ENCODE peak calls at places on chromosomes 3 and 15, in seven cellular contexts. P, K, A, H, U, N and L are unnamed samples. For H3K4me1, the result is how much of the 10 kb centered on the place peaks cover.

GRCh38 chr3:159616234-159616825 is 372.3 kb upstream of the IL12A start:
- DNase-seq in P (peak), K (no peak), A (peak), H (peak), U (no peak), N (peak), L (no peak)

GRCh38 chr3:14845180-14845579 is 26.4 kb downstream of the FGD5 start:
- DNase-seq in P (no peak), K (no peak), A (no peak), H (no peak), U (no peak), N (no peak), L (no peak)

GRCh38 chr15:48796930-48797329 is 13.9 kb downstream of the CEP152 start:
- DNase-seq in P (no peak), K (no peak), A (peak), H (peak), U (no peak), N (no peak), L (no peak)

GRCh38 chr3:123346726-123347125 is 102.2 kb downstream of the ADCY5 start:
- DNase-seq in P (peak), K (no peak), A (no peak), H (no peak), U (peak), N (no peak), L (no peak)

GRCh38 chr3:48411606-48412374 is 18.1 kb downstream of the PLXNB1 start:
- DNase-seq in P (peak), K (no peak), A (no peak), H (no peak), U (no peak), N (no peak), L (peak)

GRCh38 chr3:36698314-36698713 is 66.0 kb downstream of the DCLK3 start:
- DNase-seq in P (no peak), K (no peak), A (no peak), H (no peak), U (no peak), N (no peak), L (no peak)

GRCh38 chr15:65363766-65364165 is 14.0 kb downstream of the IGDCC3 start:
- DNase-seq in P (no peak), K (no peak), A (no peak), H (no peak), U (no peak), N (no peak), L (no peak)

GRCh38 chr3:157201648-157202278 is 41.8 kb upstream of the CCNL1 start:
- DNase-seq in P (no peak), K (peak), A (peak), H (peak), U (no peak), N (no peak), L (no peak)

GRCh38 chr3:126546549-126547239 is 12.0 kb downstream of the C3orf22 start:
- DNase-seq in P (no peak), K (no peak), A (no peak), H (no peak), U (no peak), N (peak), L (no peak)

GRCh38 chr15:70156781-70157261 is 59.1 kb upstream of the TLE3 start:
- DNase-seq in P (peak), K (no peak), A (peak), H (no peak), U (no peak), N (no peak), L (peak)
- H3K4me1 ChIP-seq in P (under half), K (under half), A (under half), H (under half), U (under half), N (under half), L (under half)

DNA sequence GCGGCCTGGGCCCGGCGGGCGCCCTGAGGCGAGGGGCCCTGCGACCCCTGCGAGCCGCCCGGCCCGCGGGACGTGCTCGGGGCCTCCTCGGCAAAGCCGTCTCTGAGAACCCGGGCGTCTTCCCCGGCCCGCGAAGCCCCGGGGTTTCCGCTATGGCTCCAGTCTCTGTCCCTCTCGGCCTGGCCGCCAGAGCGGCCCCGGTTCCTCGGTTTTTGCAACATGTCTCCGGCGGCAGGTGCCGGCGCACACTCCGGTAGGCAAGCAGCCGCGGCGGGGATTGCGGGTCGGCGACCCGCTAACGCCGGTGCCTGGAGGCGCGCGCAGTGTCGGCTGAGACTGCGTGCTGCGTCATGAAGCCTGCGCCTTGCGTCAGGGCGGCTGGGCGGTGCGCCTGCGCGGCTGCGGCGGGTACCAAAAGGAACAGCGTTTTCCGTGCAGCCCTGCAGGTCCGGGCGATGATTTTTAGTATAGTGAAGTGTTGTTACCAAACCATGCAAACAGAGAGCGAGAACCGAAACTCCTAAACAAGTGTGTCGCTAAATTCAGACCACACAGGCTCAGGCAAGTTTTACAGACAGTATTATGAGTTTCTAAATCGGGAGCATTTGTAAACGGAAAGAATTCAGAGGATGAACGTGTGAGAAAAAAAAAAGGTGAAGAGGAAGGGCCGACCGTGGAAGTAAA is at the start of gene NSMCE3:
- DNase-seq in P (peak), K (peak), A (peak), H (peak), U (peak), N (peak), L (peak)
- TF ChIP-seq POLR2A in P (peak), K (peak), A (peak), H (peak), U (peak), N (peak), L (peak)

GRCh38 chr15:84818221-84819131 is 1.3 kb downstream of the ALPK3 start:
- DNase-seq in P (peak), K (peak), A (peak), H (peak), U (no peak), N (no peak), L (peak)
- H3K4me3 ChIP-seq in P (peak), K (no peak), A (no peak), H (no peak), U (no peak), N (no peak), L (peak)

DNA sequence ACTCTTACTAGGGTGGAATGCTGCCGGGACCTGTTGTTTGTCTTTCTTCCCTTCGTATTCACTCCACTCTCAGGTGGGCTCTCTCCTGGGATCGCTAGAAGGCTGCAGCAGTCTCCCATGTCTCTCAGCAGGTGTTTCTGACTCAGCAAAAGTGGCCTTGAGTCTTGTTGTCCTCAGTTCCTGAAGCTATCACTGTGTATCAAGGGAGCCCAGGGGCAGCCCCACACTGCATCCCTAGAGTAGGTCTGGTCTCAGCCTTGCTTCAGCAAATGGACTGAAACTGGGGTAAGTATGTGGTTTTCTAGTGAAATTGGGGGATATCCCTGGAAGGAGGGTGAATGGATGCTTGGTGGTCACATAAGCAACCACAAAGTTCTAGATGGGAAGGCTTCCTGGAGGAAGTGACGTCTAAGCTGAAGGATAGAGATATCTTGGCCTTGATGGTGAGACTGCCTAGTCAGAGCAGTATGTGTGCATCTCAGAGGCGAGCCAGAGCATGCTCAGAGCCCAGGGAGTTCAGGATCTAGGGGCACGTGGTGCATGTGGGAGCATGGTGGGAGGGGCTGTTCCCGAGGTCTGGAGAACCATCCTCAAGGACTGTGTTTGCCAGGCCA is 38.4 kb downstream of the TMEM158 start:
- DNase-seq in P (no peak), K (no peak), A (no peak), H (no peak), U (no peak), N (peak), L (no peak)
- H3K4me1 ChIP-seq in P (under half), K (under half), A (under half), H (under half), U (under half), N (under half), L (under half)

DNA sequence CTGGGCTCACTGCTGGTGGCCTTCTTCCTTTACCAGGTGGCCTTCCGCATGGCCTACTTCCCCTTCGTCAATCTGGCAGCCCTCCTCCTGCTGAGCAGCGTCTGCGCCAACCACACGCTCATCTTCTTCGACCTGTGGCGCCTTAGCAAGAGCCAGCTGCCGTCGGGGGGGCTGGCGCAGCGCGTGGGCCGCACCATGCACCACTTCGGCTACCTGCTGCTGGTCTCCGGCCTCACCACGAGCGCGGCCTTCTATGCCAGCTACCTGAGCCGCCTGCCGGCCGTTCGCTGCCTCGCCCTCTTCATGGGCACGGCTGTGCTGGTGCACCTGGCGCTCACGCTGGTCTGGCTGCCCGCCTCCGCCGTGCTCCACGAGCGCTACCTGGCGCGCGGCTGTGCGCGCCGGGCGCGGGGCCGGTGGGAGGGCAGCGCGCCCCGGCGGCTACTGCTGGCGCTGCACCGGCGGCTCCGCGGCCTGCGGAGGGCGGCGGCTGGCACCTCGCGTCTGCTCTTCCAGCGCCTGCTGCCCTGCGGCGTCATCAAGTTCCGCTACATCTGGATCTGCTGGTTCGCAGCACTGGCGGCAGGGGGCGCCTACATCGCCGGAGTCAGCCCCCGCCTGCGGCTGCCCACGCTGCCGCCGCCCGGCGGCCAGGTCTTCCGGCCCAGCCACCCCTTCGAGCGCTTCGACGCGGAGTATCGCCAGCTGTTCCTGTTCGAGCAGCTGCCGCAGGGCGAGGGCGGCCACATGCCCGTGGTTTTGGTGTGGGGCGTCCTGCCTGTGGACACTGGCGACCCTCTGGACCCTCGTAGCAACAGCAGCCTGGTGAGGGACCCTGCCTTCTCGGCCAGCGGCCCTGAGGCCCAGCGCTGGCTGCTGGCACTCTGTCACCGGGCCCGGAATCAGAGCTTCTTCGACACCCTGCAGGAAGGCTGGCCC is 9.9 kb downstream of the DISP2 start:
- DNase-seq in P (peak), K (peak), A (peak), H (peak), U (peak), N (peak), L (peak)
- TF ChIP-seq POLR2A in P (peak), K (no peak), A (no peak), H (no peak), U (no peak), N (peak), L (no peak)

DNA sequence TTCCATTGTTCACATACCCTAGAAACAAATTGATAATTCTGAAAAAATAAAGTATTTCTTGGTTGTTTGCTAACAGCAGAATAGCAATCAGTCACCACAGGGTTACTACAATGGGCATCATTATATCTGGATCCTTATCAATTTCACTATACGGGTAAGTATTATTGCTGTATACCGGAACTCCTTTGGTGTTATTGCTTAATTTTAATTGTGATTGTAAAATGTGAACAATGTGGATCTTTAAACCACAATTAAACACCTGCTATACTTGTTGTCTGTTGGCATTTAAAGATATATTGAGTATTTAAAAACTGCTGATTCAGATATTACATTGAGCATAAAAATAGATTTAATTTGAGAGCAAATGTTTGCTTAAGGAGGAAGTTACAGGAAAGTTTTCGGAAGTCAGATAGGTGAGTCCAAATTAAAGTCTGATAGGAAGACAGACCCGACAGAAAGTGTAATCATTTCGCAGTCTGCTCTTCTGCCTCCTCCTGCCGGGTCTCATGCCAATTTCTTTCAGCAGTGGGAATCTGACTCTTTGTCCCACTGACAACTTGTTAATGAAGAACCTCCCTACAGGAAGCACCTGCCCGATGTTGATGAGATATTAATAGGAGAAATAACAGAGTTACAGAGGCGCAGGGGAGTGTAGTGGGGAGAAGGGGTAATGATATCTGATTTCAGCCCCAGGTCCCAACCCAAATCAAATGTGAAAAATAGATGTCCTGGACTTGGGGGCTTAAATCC is 169.8 kb upstream of the TBC1D5 start:
- DNase-seq in P (no peak), K (no peak), A (no peak), H (no peak), U (no peak), N (no peak), L (no peak)
- H3K4me3 ChIP-seq in P (no peak), K (no peak), A (no peak), H (no peak), U (no peak), N (no peak), L (no peak)

GRCh38 chr3:172143739-172144497 is 104.5 kb downstream of the FNDC3B start:
- DNase-seq in P (no peak), K (no peak), A (no peak), H (no peak), U (no peak), N (no peak), L (no peak)

GRCh38 chr3:172147113-172147818 is 107.9 kb downstream of the FNDC3B start:
- DNase-seq in P (no peak), K (no peak), A (no peak), H (no peak), U (no peak), N (no peak), L (no peak)

GRCh38 chr3:172143060-172143451 is 103.7 kb downstream of the FNDC3B start:
- DNase-seq in P (no peak), K (no peak), A (no peak), H (no peak), U (no peak), N (no peak), L (no peak)

GRCh38 chr3:172146349-172146748 is 107.0 kb downstream of the FNDC3B start:
- DNase-seq in P (no peak), K (no peak), A (no peak), H (no peak), U (no peak), N (no peak), L (no peak)

GRCh38 chr3:172145287-172145686 is 105.9 kb downstream of the FNDC3B start:
- DNase-seq in P (no peak), K (no peak), A (no peak), H (no peak), U (no peak), N (no peak), L (no peak)
- H3K4me1 ChIP-seq in P (under half), K (under half), A (under half), H (half or more), U (under half), N (under half), L (half or more)